ENCODE peak calls at places on chromosomes 4 and X, in seven cellular contexts. One of them, this sample, is unnamed.

GRCh38 chr4:107148922-107149321 is 112.8 kb upstream of the DKK2 start:
- DNase-seq in fibroblast of lung: no peak
- DNase-seq in HCT116: no peak
- DNase-seq in tibial nerve: no peak
- DNase-seq in CD8-positive, alpha-beta memory T cell: no peak
- DNase-seq in endothelial cell of umbilical vein: no peak
- DNase-seq in aorta: no peak
- DNase-seq in this sample: no peak

GRCh38 chr4:29199025-29199424 is 1521.1 kb upstream of the PCDH7 start:
- DNase-seq in fibroblast of lung: peak; percentile 70
- DNase-seq in HCT116: no peak
- DNase-seq in tibial nerve: no peak
- DNase-seq in CD8-positive, alpha-beta memory T cell: no peak
- DNase-seq in endothelial cell of umbilical vein: no peak
- DNase-seq in aorta: no peak
- DNase-seq in this sample: no peak

GRCh38 chr4:20773144-20773997 is 73.1 kb downstream of the PACRGL start:
- DNase-seq in fibroblast of lung: peak; percentile 71
- DNase-seq in HCT116: peak; percentile 32
- DNase-seq in tibial nerve: peak; percentile 63
- DNase-seq in CD8-positive, alpha-beta memory T cell: no peak
- DNase-seq in endothelial cell of umbilical vein: peak; percentile 81
- DNase-seq in aorta: no peak
- DNase-seq in this sample: no peak

GRCh38 chr4:24315056-24315455 is 269.3 kb downstream of the DHX15 start:
- DNase-seq in fibroblast of lung: no peak
- DNase-seq in HCT116: no peak
- DNase-seq in tibial nerve: no peak
- DNase-seq in CD8-positive, alpha-beta memory T cell: no peak
- DNase-seq in endothelial cell of umbilical vein: no peak
- DNase-seq in aorta: no peak
- DNase-seq in this sample: no peak

GRCh38 chr4:107115185-107115847 is 79.2 kb upstream of the DKK2 start:
- DNase-seq in fibroblast of lung: peak; percentile 67
- DNase-seq in HCT116: no peak
- DNase-seq in tibial nerve: peak; percentile 17
- DNase-seq in CD8-positive, alpha-beta memory T cell: no peak
- DNase-seq in endothelial cell of umbilical vein: no peak
- DNase-seq in aorta: no peak
- DNase-seq in this sample: no peak

GRCh38 chrX:44884944-44885343 is 12.0 kb downstream of the KDM6A start:
- DNase-seq in fibroblast of lung: no peak
- DNase-seq in HCT116: no peak
- DNase-seq in tibial nerve: no peak
- DNase-seq in CD8-positive, alpha-beta memory T cell: no peak
- DNase-seq in endothelial cell of umbilical vein: no peak
- DNase-seq in aorta: no peak
- DNase-seq in this sample: no peak

GRCh38 chrX:40152173-40152705 is 54.5 kb upstream of the BCOR start:
- DNase-seq in fibroblast of lung: no peak
- DNase-seq in HCT116: no peak
- DNase-seq in tibial nerve: no peak
- DNase-seq in CD8-positive, alpha-beta memory T cell: no peak
- DNase-seq in endothelial cell of umbilical vein: no peak
- DNase-seq in aorta: peak; percentile 82
- DNase-seq in this sample: no peak

GRCh38 chrX:122777766-122778165 is 406.3 kb upstream of the GRIA3 start:
- DNase-seq in fibroblast of lung: peak; percentile 0
- DNase-seq in HCT116: no peak
- DNase-seq in tibial nerve: no peak
- DNase-seq in CD8-positive, alpha-beta memory T cell: no peak
- DNase-seq in endothelial cell of umbilical vein: no peak
- DNase-seq in aorta: no peak
- DNase-seq in this sample: no peak

GRCh38 chr4:182142146-182143085 is 100.8 kb upstream of the TENM3 start:
- DNase-seq in fibroblast of lung: peak; percentile 64
- DNase-seq in HCT116: no peak
- DNase-seq in tibial nerve: no peak
- DNase-seq in CD8-positive, alpha-beta memory T cell: no peak
- DNase-seq in endothelial cell of umbilical vein: no peak
- DNase-seq in aorta: peak; percentile 73
- DNase-seq in this sample: no peak

GRCh38 chr4:71231073-71231752 is 107.6 kb upstream of the SLC4A4 start:
- DNase-seq in fibroblast of lung: peak; percentile 94
- DNase-seq in HCT116: no peak
- DNase-seq in tibial nerve: peak; percentile 52
- DNase-seq in CD8-positive, alpha-beta memory T cell: no peak
- DNase-seq in endothelial cell of umbilical vein: no peak
- DNase-seq in aorta: peak; percentile 97
- DNase-seq in this sample: no peak

GRCh38 chr4:77175201-77175610 is 18.2 kb downstream of the CCNG2 start:
- DNase-seq in fibroblast of lung: no peak
- DNase-seq in HCT116: no peak
- DNase-seq in tibial nerve: no peak
- DNase-seq in CD8-positive, alpha-beta memory T cell: no peak
- DNase-seq in endothelial cell of umbilical vein: no peak
- DNase-seq in aorta: no peak
- DNase-seq in this sample: no peak

GRCh38 chr4:40621592-40622512 is 7.8 kb downstream of the RBM47 start:
- DNase-seq in fibroblast of lung: peak; percentile 99
- DNase-seq in HCT116: peak; percentile 79
- DNase-seq in tibial nerve: peak; percentile 81
- DNase-seq in CD8-positive, alpha-beta memory T cell: no peak
- DNase-seq in endothelial cell of umbilical vein: no peak
- DNase-seq in aorta: peak; percentile 85
- DNase-seq in this sample: no peak

GRCh38 chrX:86051741-86052140 is 4.4 kb upstream of the CHM start:
- DNase-seq in fibroblast of lung: no peak
- DNase-seq in HCT116: no peak
- DNase-seq in tibial nerve: no peak
- DNase-seq in CD8-positive, alpha-beta memory T cell: no peak
- DNase-seq in endothelial cell of umbilical vein: no peak
- DNase-seq in aorta: no peak
- DNase-seq in this sample: no peak

GRCh38 chrX:545488-545887 is 85.1 kb upstream of the SHOX start:
- DNase-seq in fibroblast of lung: no peak
- DNase-seq in HCT116: no peak
- DNase-seq in tibial nerve: no peak
- DNase-seq in CD8-positive, alpha-beta memory T cell: no peak
- DNase-seq in endothelial cell of umbilical vein: no peak
- DNase-seq in aorta: peak; percentile 71
- DNase-seq in this sample: no peak
- H3K27me3 ChIP-seq in fibroblast of lung: no peaks in the 10 kb centered on the region
- H3K27me3 ChIP-seq in HCT116: no peaks in the 10 kb centered on the region
- H3K27me3 ChIP-seq in tibial nerve: no peaks in the 10 kb centered on the region
- H3K27me3 ChIP-seq in CD8-positive, alpha-beta memory T cell: no peaks in the 10 kb centered on the region
- H3K27me3 ChIP-seq in endothelial cell of umbilical vein: no peaks in the 10 kb centered on the region
- H3K27me3 ChIP-seq in aorta: no peaks in the 10 kb centered on the region
- H3K27me3 ChIP-seq in this sample: no peaks in the 10 kb centered on the region

DNA sequence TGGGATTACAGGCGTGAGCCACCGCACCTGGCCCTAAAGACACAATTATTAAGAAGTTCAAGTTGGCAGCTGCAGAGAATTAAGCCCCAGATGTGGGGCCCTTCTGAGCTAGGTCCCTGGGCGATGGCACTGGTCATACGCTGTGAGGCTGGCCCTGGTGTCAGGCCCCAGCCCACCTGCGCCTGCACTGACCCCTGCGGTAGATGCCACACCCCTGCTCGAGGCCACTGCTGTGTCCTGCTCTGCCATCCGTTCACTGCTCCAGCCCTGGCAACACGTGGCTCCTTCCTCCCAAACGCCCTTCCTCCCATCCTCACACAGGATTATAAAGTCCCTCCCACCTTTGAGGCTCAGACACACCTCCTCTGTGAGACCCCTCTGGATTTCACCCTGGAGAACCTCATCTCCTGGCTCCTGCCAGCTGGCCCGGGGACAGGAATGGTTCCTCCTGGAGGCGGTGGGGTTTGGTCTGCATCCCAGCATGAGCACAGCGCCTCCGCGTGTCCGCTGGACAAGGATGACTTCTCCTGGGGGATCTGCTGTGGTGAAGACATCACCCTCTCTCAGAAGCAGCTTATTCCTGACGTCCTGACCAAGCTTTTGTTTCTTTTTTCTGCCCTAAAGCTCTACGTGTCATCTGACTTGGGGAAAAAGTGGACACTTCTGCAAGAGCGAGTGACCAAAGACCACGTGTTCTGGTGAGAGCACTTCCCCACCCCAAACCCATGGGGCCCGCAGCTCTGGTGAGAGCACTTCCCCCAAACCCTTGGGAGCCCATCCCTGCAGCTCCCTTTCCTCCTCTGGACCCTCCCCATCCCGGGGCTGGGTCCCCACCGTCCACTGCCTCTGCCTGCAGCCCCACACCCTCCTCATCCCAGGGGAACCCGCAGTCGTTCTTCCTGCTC is 219.0 kb upstream of the PSAPL1 start:
- DNase-seq in fibroblast of lung: no peak
- DNase-seq in HCT116: no peak
- DNase-seq in tibial nerve: no peak
- DNase-seq in CD8-positive, alpha-beta memory T cell: no peak
- DNase-seq in endothelial cell of umbilical vein: no peak
- DNase-seq in aorta: peak; percentile 78
- DNase-seq in this sample: no peak
- H3K27ac ChIP-seq in fibroblast of lung: no peak overlapping the region
- H3K27ac ChIP-seq in HCT116: no peak overlapping the region
- H3K27ac ChIP-seq in tibial nerve: no peak overlapping the region
- H3K27ac ChIP-seq in CD8-positive, alpha-beta memory T cell: no peak overlapping the region
- H3K27ac ChIP-seq in endothelial cell of umbilical vein: no peak overlapping the region
- H3K27ac ChIP-seq in aorta: no peak overlapping the region
- H3K27ac ChIP-seq in this sample: no peak overlapping the region

GRCh38 chr4:95290702-95291101 is 258.1 kb downstream of the UNC5C start:
- DNase-seq in fibroblast of lung: no peak
- DNase-seq in HCT116: no peak
- DNase-seq in tibial nerve: no peak
- DNase-seq in CD8-positive, alpha-beta memory T cell: no peak
- DNase-seq in endothelial cell of umbilical vein: no peak
- DNase-seq in aorta: no peak
- DNase-seq in this sample: no peak
- H3K27me3 ChIP-seq in fibroblast of lung: no peaks in the 10 kb centered on the region
- H3K27me3 ChIP-seq in HCT116: no peaks in the 10 kb centered on the region
- H3K27me3 ChIP-seq in tibial nerve: no peaks in the 10 kb centered on the region
- H3K27me3 ChIP-seq in CD8-positive, alpha-beta memory T cell: no peaks in the 10 kb centered on the region
- H3K27me3 ChIP-seq in endothelial cell of umbilical vein: no peaks in the 10 kb centered on the region
- H3K27me3 ChIP-seq in aorta: no peaks in the 10 kb centered on the region
- H3K27me3 ChIP-seq in this sample: no peaks in the 10 kb centered on the region

GRCh38 chrX:130984782-130985181 is 73.4 kb upstream of the ARHGAP36 start:
- DNase-seq in fibroblast of lung: peak; percentile 26
- DNase-seq in HCT116: no peak
- DNase-seq in tibial nerve: no peak
- DNase-seq in CD8-positive, alpha-beta memory T cell: no peak
- DNase-seq in endothelial cell of umbilical vein: no peak
- DNase-seq in aorta: no peak
- DNase-seq in this sample: no peak

GRCh38 chrX:130975947-130976346 is 72.9 kb upstream of the ENOX2 start:
- DNase-seq in fibroblast of lung: peak; percentile 70
- DNase-seq in HCT116: peak; percentile 31
- DNase-seq in tibial nerve: peak; percentile 16
- DNase-seq in CD8-positive, alpha-beta memory T cell: peak; percentile 7
- DNase-seq in endothelial cell of umbilical vein: peak; percentile 60
- DNase-seq in aorta: no peak
- DNase-seq in this sample: no peak

GRCh38 chrX:130981836-130982235 is 76.3 kb upstream of the ARHGAP36 start:
- DNase-seq in fibroblast of lung: peak; percentile 13
- DNase-seq in HCT116: no peak
- DNase-seq in tibial nerve: no peak
- DNase-seq in CD8-positive, alpha-beta memory T cell: no peak
- DNase-seq in endothelial cell of umbilical vein: peak; percentile 77
- DNase-seq in aorta: no peak
- DNase-seq in this sample: no peak
- H3K27ac ChIP-seq in fibroblast of lung: no peak overlapping the region
- H3K27ac ChIP-seq in HCT116: no peak overlapping the region
- H3K27ac ChIP-seq in tibial nerve: no peak overlapping the region
- H3K27ac ChIP-seq in CD8-positive, alpha-beta memory T cell: no peak overlapping the region
- H3K27ac ChIP-seq in endothelial cell of umbilical vein: peak overlapping the region; percentile 66
- H3K27ac ChIP-seq in aorta: no peak overlapping the region
- H3K27ac ChIP-seq in this sample: no peak overlapping the region

GRCh38 chr4:7083597-7084563 is 16.0 kb upstream of the GRPEL1 start:
- DNase-seq in fibroblast of lung: no peak
- DNase-seq in HCT116: no peak
- DNase-seq in tibial nerve: no peak
- DNase-seq in CD8-positive, alpha-beta memory T cell: no peak
- DNase-seq in endothelial cell of umbilical vein: no peak
- DNase-seq in aorta: no peak
- DNase-seq in this sample: no peak
- H3K27me3 ChIP-seq in fibroblast of lung: peaks cover 7% of the 10 kb centered on the region
- H3K27me3 ChIP-seq in HCT116: peaks cover 15% of the 10 kb centered on the region
- H3K27me3 ChIP-seq in tibial nerve: peaks cover 17% of the 10 kb centered on the region
- H3K27me3 ChIP-seq in CD8-positive, alpha-beta memory T cell: peaks cover 27% of the 10 kb centered on the region
- H3K27me3 ChIP-seq in endothelial cell of umbilical vein: peaks cover 24% of the 10 kb centered on the region
- H3K27me3 ChIP-seq in aorta: no peaks in the 10 kb centered on the region
- H3K27me3 ChIP-seq in this sample: peaks cover 26% of the 10 kb centered on the region

GRCh38 chr4:7362862-7363430 is 71.8 kb downstream of the PSAPL1 start:
- DNase-seq in fibroblast of lung: no peak
- DNase-seq in HCT116: no peak
- DNase-seq in tibial nerve: no peak
- DNase-seq in CD8-positive, alpha-beta memory T cell: no peak
- DNase-seq in endothelial cell of umbilical vein: no peak
- DNase-seq in aorta: no peak
- DNase-seq in this sample: no peak
- H3K27ac ChIP-seq in fibroblast of lung: no peak overlapping the region
- H3K27ac ChIP-seq in HCT116: no peak overlapping the region
- H3K27ac ChIP-seq in tibial nerve: no peak overlapping the region
- H3K27ac ChIP-seq in CD8-positive, alpha-beta memory T cell: no peak overlapping the region
- H3K27ac ChIP-seq in endothelial cell of umbilical vein: no peak overlapping the region
- H3K27ac ChIP-seq in aorta: no peak overlapping the region
- H3K27ac ChIP-seq in this sample: no peak overlapping the region